ENCODE peak calls at places on chromosome 22, in six cellular contexts. O is SK-N-SH treated with all-trans-retinoic acid at 6 μM for 48 hours; A is upper lobe of right lung; M is activated CD8-positive, alpha-beta memory T cell treated with anti-CD3 and anti-CD28 coated beads, Interleukin-2, amount 10 ng/mL, durations not matched to agents 7 days and 5 days; X is right cardiac atrium; R is IMR-90. U is an unnamed sample.

GRCh38 chr22:38285015-38285414 is 12.2 kb upstream of the TMEM184B start:
- ATAC-seq in O (no peak), A (no peak), M (no peak), X (no peak), R (no peak), U (no peak)

GRCh38 chr22:17724678-17725464 is 49.4 kb downstream of the BID start:
- ATAC-seq in O (no peak), A (no peak), M (no peak), X (peak), R (no peak), U (no peak)

GRCh38 chr22:33684059-33684458 is 236.2 kb downstream of the LARGE1 start:
- ATAC-seq in O (no peak), A (no peak), M (no peak), X (no peak), R (no peak), U (no peak)

GRCh38 chr22:44119669-44120313 is 60.9 kb upstream of the PARVG start:
- ATAC-seq in O (no peak), A (no peak), M (no peak), X (no peak), R (no peak), U (no peak)

GRCh38 chr22:41256254-41256897 is 15.6 kb upstream of the CHADL start:
- ATAC-seq in O (no peak), A (no peak), M (no peak), X (no peak), R (peak), U (peak)

GRCh38 chr22:20436309-20437252 is 1.0 kb downstream of the SCARF2 start:
- ATAC-seq in O (peak), A (peak), M (peak), X (peak), R (peak), U (no peak)

GRCh38 chr22:47091241-47091691 is 328.8 kb downstream of the TBC1D22A start:
- ATAC-seq in O (no peak), A (no peak), M (no peak), X (no peak), R (no peak), U (no peak)

GRCh38 chr22:45469573-45470383 is 32.9 kb upstream of the FBLN1 start:
- ATAC-seq in O (peak), A (no peak), M (no peak), X (peak), R (peak), U (peak)

GRCh38 chr22:28907311-28908008 is 24.1 kb downstream of the ZNRF3 start:
- ATAC-seq in O (no peak), A (no peak), M (no peak), X (no peak), R (no peak), U (no peak)

GRCh38 chr22:20777420-20778177 is 3.7 kb downstream of the SERPIND1 start:
- ATAC-seq in O (peak), A (peak), M (no peak), X (peak), R (peak), U (peak)

GRCh38 chr22:35634981-35635540 is 13.2 kb upstream of the APOL6 start:
- ATAC-seq in O (no peak), A (no peak), M (no peak), X (no peak), R (no peak), U (no peak)

GRCh38 chr22:22025320-22026156 is 43.0 kb upstream of the TOP3B start:
- ATAC-seq in O (no peak), A (peak), M (no peak), X (no peak), R (no peak), U (peak)

U was measured in esophagus mucosa.